ENCODE peak calls at places on chromosomes 11 and 22, in four cellular contexts. I is Peyer's patch, B is endothelial cell of umbilical vein, G is heart right ventricle. S is an unnamed sample. For H3K4me1, the result is how much of the 10 kb centered on the place peaks cover.

GRCh38 chr11:111923351-111923788 is 4.7 kb downstream of the C11orf52 start:
- DNase-seq in I (no peak), B (peak), G (no peak), S (no peak)

GRCh38 chr11:94243571-94244229 is 60.7 kb upstream of the IZUMO1R start:
- DNase-seq in I (no peak), B (no peak), G (no peak), S (no peak)

GRCh38 chr11:130118165-130118564 is 41.4 kb upstream of the ST14 start:
- DNase-seq in I (no peak), B (no peak), G (no peak), S (no peak)

GRCh38 chr11:119585038-119585666 is 143.8 kb downstream of the NECTIN1 start:
- DNase-seq in I (no peak), B (peak), G (no peak), S (no peak)

GRCh38 chr11:64559351-64560138 is 31.5 kb upstream of the SLC22A12 start:
- DNase-seq in I (no peak), B (no peak), G (no peak), S (no peak)

GRCh38 chr11:109940816-109941215 is 152.4 kb upstream of the ZC3H12C start:
- DNase-seq in I (no peak), B (peak), G (no peak), S (no peak)

GRCh38 chr11:6315811-6316425 is 4.4 kb downstream of the CAVIN3 start:
- DNase-seq in I (no peak), B (peak), G (peak), S (peak)

GRCh38 chr22:46351767-46352166 is 16.3 kb downstream of the TRMU start:
- DNase-seq in I (no peak), B (no peak), G (no peak), S (no peak)

GRCh38 chr11:102085864-102086551 is 24.2 kb upstream of the YAP1 start:
- DNase-seq in I (no peak), B (no peak), G (no peak), S (no peak)

GRCh38 chr11:5923789-5924188 is 18.3 kb upstream of the OR56A3 start:
- DNase-seq in I (no peak), B (no peak), G (no peak), S (no peak)

GRCh38 chr11:28621648-28622215 is 513.5 kb downstream of the METTL15 start:
- DNase-seq in I (no peak), B (peak), G (no peak), S (no peak)

GRCh38 chr22:31400023-31400397 is 606 bp downstream of the DRG1 start:
- DNase-seq in I (no peak), B (no peak), G (no peak), S (no peak)

GRCh38 chr22:29369460-29369859 is 18.9 kb downstream of the AP1B1 start:
- DNase-seq in I (no peak), B (peak), G (peak), S (no peak)

GRCh38 chr22:44561139-44561840 is 63.3 kb upstream of the RTL6 start:
- DNase-seq in I (no peak), B (no peak), G (no peak), S (no peak)

GRCh38 chr11:118889796-118890195 is 6.1 kb downstream of the CXCR5 start:
- DNase-seq in I (no peak), B (no peak), G (peak), S (peak)

GRCh38 chr11:118211006-118211405 is 13.8 kb downstream of the JAML start:
- DNase-seq in I (no peak), B (no peak), G (no peak), S (no peak)

GRCh38 chr11:30282289-30282631 is 40.6 kb upstream of the ARL14EP start:
- DNase-seq in I (peak), B (no peak), G (no peak), S (peak)

GRCh38 chr11:4050137-4050536 is 44.5 kb upstream of the RRM1 start:
- DNase-seq in I (no peak), B (no peak), G (no peak), S (no peak)

GRCh38 chr11:122275513-122275912 is 159.5 kb upstream of the BLID start:
- DNase-seq in I (no peak), B (no peak), G (no peak), S (no peak)

GRCh38 chr22:27581688-27582087 is 219.9 kb downstream of the MN1 start:
- DNase-seq in I (peak), B (no peak), G (peak), S (no peak)

GRCh38 chr22:41870786-41871185 is 37.9 kb downstream of the SREBF2 start:
- DNase-seq in I (no peak), B (no peak), G (no peak), S (no peak)

GRCh38 chr11:7668911-7669310 is 4.4 kb downstream of the CYB5R2 start:
- DNase-seq in I (no peak), B (no peak), G (no peak), S (no peak)

GRCh38 chr22:40051322-40051721 is 56.6 kb downstream of the FAM83F start:
- DNase-seq in I (no peak), B (no peak), G (no peak), S (no peak)

GRCh38 chr22:37623075-37624016 is 14.7 kb downstream of the GGA1 start:
- DNase-seq in I (peak), B (peak), G (peak), S (peak)

GRCh38 chr11:72314600-72315386 is 70.8 kb upstream of the PHOX2A start:
- DNase-seq in I (no peak), B (no peak), G (no peak), S (no peak)

GRCh38 chr11:83257638-83258229 is 28.4 kb downstream of the CCDC90B start:
- DNase-seq in I (no peak), B (peak), G (no peak), S (no peak)

GRCh38 chr22:46432164-46433068 is 96.9 kb downstream of the TRMU start:
- DNase-seq in I (peak), B (no peak), G (no peak), S (peak)

GRCh38 chr11:125078516-125079140 is 15.5 kb downstream of the SLC37A2 start:
- DNase-seq in I (no peak), B (no peak), G (no peak), S (no peak)

GRCh38 chr11:9664276-9665171 is 647 bp downstream of the SWAP70 start:
- DNase-seq in I (peak), B (peak), G (peak), S (no peak)

GRCh38 chr11:35088226-35088625 is 50.7 kb upstream of the CD44 start:
- DNase-seq in I (no peak), B (no peak), G (no peak), S (no peak)

GRCh38 chr11:72828081-72828567 is 13.9 kb downstream of the ATG16L2 start:
- DNase-seq in I (no peak), B (no peak), G (no peak), S (no peak)

GRCh38 chr11:32438883-32439487 is 3.6 kb upstream of the WT1 start:
- DNase-seq in I (no peak), B (no peak), G (no peak), S (no peak)

GRCh38 chr11:102179366-102179765 is 69.1 kb downstream of the YAP1 start:
- DNase-seq in I (no peak), B (no peak), G (no peak), S (no peak)

GRCh38 chr11:77156396-77157195 is 28.6 kb downstream of the MYO7A start:
- DNase-seq in I (no peak), B (no peak), G (no peak), S (no peak)

GRCh38 chr11:63917685-63918523 is 940 bp upstream of the RCOR2 start:
- DNase-seq in I (peak), B (no peak), G (peak), S (peak)

GRCh38 chr11:46114961-46115360 is 6.3 kb downstream of the PHF21A start:
- DNase-seq in I (no peak), B (no peak), G (no peak), S (no peak)
- H3K4me1 ChIP-seq in I (under half), B (under half), G (half or more), S (under half)

DNA sequence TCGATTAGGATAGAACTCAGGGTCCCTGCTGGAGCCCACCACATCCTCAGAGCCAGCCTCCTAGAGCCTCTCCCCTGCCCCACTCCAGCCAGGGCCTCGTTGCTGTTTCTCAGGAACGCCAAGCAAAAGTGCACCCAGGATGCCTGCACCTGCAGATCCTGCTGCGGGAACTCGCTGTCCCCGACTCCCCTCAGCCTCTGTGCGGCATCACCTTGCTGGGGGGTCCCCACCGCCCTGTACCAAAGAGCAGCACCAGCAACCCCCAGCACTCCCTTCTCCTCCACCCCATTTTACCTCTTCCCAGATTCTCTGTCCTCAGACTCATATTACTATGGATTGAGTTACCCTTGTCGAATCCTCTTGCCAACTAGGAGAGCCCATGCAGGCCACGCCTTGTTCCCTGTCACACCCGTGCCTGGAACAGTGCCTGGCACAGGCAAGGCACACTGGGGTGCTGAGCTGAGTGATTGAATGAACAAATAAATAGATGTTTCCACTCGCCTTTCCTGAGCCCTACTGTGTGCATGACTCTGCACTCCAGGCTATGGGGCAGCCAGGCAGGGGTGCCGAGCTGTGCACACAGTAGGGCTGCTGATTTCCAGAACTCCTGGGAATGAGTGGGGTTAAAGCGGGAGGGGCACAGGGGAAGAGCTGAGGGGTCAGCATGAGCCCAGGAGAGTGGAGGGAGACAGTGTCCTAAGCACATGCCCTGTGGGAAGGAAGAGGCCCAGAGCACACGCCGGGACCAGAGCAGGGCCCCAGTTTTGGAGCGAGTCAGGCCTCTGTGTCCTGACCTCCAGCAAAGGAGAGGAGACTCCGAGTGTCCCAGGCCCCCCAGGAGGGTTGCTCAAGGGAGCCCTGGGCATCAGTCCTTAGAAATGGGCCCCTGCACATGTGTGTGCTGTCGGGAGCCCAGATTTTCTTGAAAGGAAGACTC is 44.3 kb downstream of the LINC01488 start:
- DNase-seq in I (no peak), B (no peak), G (no peak), S (no peak)
- H3K4me3 ChIP-seq in I (no peak), B (no peak), G (no peak), S (no peak)

DNA sequence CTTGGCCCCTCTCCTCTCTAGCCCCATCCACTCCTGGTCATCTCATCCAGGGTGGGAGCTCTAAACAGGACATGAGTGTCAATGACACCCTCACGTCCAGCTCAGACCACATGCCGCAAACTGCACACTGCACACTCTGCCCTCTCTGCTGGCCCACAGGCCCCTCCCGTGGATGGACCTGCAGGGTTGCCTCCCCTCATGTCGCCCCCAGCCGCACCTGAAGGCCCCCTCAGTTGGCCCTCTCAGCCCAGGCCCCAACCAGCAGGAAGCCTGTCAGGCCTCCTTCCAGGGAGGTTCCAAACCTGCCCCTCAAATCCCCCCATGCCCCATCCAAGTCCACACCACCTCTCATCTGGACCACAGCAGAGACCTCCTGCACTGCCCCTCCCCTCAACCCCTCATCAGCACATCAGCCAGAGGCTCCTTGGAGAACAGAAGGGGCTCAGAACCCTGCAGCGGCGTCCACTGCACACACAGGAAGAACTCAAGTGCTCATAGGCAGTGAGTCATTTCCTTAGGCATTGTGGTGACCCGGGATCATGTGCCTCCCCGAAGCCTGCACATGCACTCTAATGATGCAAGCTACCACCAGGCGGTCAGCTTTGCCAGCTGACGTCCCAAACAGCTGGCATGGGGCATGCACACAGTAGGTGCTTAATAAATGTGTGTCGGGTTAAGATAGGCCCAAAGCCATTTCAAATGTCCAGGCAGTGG is 12.9 kb upstream of the CDKN1C start:
- DNase-seq in I (peak), B (peak), G (peak), S (no peak)
- H3K4me1 ChIP-seq in I (under half), B (under half), G (under half), S (under half)

DNA sequence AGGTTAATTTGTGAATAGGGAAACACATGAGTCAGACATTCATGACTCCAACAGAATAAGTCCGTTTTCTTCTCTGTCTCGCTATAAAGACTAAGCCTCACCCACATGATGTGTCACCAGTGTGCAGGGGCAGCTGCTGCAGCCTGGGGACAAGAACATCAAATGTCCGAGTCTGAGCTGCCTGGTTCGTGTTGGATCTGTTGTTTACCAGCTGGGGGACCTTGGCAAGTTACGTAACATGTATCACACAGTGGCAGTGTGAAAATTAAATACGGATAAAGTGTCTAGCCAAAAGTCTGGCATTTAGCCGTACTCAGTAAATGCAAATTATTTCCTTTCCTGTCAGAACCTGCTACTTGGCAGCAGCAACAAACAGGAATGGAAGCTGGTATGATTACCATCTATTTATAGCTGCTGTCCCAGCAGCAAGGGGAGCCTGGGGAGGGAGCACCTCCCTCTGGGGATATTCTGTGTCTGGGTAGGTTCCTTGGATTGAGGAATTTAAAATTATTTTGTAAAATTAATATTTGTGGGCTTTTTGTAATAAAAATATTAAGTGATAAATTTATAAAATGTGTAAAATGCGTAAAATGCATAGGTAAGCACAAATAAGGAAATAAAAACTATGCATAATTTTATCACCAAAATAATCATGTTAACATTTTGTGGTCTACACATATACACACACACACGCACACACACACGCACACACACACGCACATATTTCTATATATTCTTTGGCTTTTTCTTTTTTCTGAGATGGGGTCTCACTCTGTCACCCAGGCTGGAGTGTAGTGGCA is 1.3 kb upstream of the CLDN25 start:
- DNase-seq in I (no peak), B (peak), G (no peak), S (no peak)
- H3K4me3 ChIP-seq in I (no peak), B (peak), G (peak), S (no peak)

DNA sequence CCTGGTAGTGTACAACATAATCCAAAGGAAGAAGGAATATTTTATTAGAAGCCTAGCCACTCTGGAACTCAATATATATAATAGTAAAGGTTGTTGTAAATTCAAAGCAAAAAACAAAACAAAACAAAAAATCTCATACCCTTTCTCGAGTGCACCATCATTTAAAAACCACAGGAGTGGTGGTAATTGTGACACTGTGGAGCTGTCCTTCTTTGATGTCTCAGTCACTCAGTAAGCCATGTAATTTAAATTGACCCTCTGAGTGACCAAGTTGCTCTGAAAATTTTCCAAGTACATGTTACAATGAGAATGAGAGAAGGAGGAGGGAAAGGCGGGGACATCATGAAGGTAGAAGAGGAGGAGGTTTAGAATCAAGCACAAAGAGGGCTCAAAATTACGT is 6.6 kb downstream of the PRSS23 start:
- DNase-seq in I (no peak), B (no peak), G (no peak), S (no peak)
- H3K4me1 ChIP-seq in I (under half), B (under half), G (under half), S (under half)